ENCODE peak calls at places on chromosomes 3 and 15, in five cellular contexts. One of them, this sample, is unnamed.

GRCh38 chr3:79767194-79767952 is 425 bp downstream of the ROBO1 start:
- DNase-seq in fibroblast of the conjunctiva: no peak
- DNase-seq in activated CD4-positive, alpha-beta T cell treated with anti-CD3 and anti-CD28 coated beads for 24 hours: no peak
- DNase-seq in NAMALWA: no peak
- DNase-seq in NCI-H1105: no peak
- DNase-seq in this sample: no peak

GRCh38 chr15:96270581-96271172 is 59.8 kb upstream of the NR2F2 start:
- DNase-seq in fibroblast of the conjunctiva: no peak
- DNase-seq in activated CD4-positive, alpha-beta T cell treated with anti-CD3 and anti-CD28 coated beads for 24 hours: no peak
- DNase-seq in NAMALWA: no peak
- DNase-seq in NCI-H1105: no peak
- DNase-seq in this sample: peak

GRCh38 chr3:178255315-178255714 is 280.9 kb upstream of the KCNMB2 start:
- DNase-seq in fibroblast of the conjunctiva: peak
- DNase-seq in activated CD4-positive, alpha-beta T cell treated with anti-CD3 and anti-CD28 coated beads for 24 hours: no peak
- DNase-seq in NAMALWA: no peak
- DNase-seq in NCI-H1105: no peak
- DNase-seq in this sample: no peak

GRCh38 chr3:133797396-133798105 is 8.1 kb upstream of the SRPRB start:
- DNase-seq in fibroblast of the conjunctiva: no peak
- DNase-seq in activated CD4-positive, alpha-beta T cell treated with anti-CD3 and anti-CD28 coated beads for 24 hours: no peak
- DNase-seq in NAMALWA: no peak
- DNase-seq in NCI-H1105: no peak
- DNase-seq in this sample: no peak

GRCh38 chr3:2092758-2093157 is 5.9 kb upstream of the CNTN4 start:
- DNase-seq in fibroblast of the conjunctiva: no peak
- DNase-seq in activated CD4-positive, alpha-beta T cell treated with anti-CD3 and anti-CD28 coated beads for 24 hours: no peak
- DNase-seq in NAMALWA: no peak
- DNase-seq in NCI-H1105: no peak
- DNase-seq in this sample: no peak

GRCh38 chr3:47860206-47860605 is 57.3 kb downstream of the DHX30 start:
- DNase-seq in fibroblast of the conjunctiva: no peak
- DNase-seq in activated CD4-positive, alpha-beta T cell treated with anti-CD3 and anti-CD28 coated beads for 24 hours: no peak
- DNase-seq in NAMALWA: no peak
- DNase-seq in NCI-H1105: no peak
- DNase-seq in this sample: no peak

GRCh38 chr3:49471856-49472495 is 1.9 kb downstream of the DAG1 start:
- DNase-seq in fibroblast of the conjunctiva: no peak
- DNase-seq in activated CD4-positive, alpha-beta T cell treated with anti-CD3 and anti-CD28 coated beads for 24 hours: no peak
- DNase-seq in NAMALWA: no peak
- DNase-seq in NCI-H1105: no peak
- DNase-seq in this sample: no peak

GRCh38 chr3:115581347-115582135 is 41.8 kb upstream of the GAP43 start:
- DNase-seq in fibroblast of the conjunctiva: peak
- DNase-seq in activated CD4-positive, alpha-beta T cell treated with anti-CD3 and anti-CD28 coated beads for 24 hours: no peak
- DNase-seq in NAMALWA: no peak
- DNase-seq in NCI-H1105: no peak
- DNase-seq in this sample: peak